ENCODE peak calls at places on chromosomes 12 and 14, in eight cellular contexts. G is A673, L is mammary epithelial cell, B is spleen, E is type B pancreatic cell, P is colonic mucosa, D is progenitor cell of endocrine pancreas, T is psoas muscle. F is an unnamed sample.

GRCh38 chr14:50521912-50522341 is 10.4 kb downstream of the MAP4K5 start:
- DNase-seq in G (no peak), L (no peak), B (no peak), E (no peak), P (no peak), D (no peak), T (no peak), F (peak)

GRCh38 chr12:41190360-41190759 is 2.2 kb downstream of the PDZRN4 start:
- DNase-seq in G (peak), L (no peak), B (no peak), E (no peak), P (no peak), D (no peak), T (no peak), F (peak)

GRCh38 chr12:53974084-53975018 is at the start of gene HOTAIR:
- DNase-seq in G (peak), L (peak), B (no peak), E (no peak), P (no peak), D (no peak), T (no peak), F (peak)

GRCh38 chr14:34682787-34683321 is 31.5 kb downstream of the CFL2 start:
- DNase-seq in G (no peak), L (no peak), B (no peak), E (no peak), P (no peak), D (no peak), T (no peak), F (peak)

GRCh38 chr12:120711411-120711810 is 1.2 kb downstream of the UNC119B start:
- DNase-seq in G (no peak), L (peak), B (no peak), E (no peak), P (peak), D (no peak), T (no peak), F (no peak)

GRCh38 chr12:92010853-92011701 is 134.6 kb downstream of the BTG1 start:
- DNase-seq in G (no peak), L (no peak), B (no peak), E (no peak), P (no peak), D (no peak), T (no peak), F (no peak)

GRCh38 chr14:98909251-98909944 is 362.6 kb downstream of the BCL11B start:
- DNase-seq in G (peak), L (peak), B (no peak), E (no peak), P (no peak), D (no peak), T (no peak), F (no peak)

GRCh38 chr12:57897296-57897974 is 43.9 kb upstream of the ATP23 start:
- DNase-seq in G (no peak), L (no peak), B (no peak), E (no peak), P (no peak), D (no peak), T (no peak), F (no peak)

GRCh38 chr12:47900480-47901129 is 4.2 kb downstream of the VDR start:
- DNase-seq in G (no peak), L (peak), B (no peak), E (no peak), P (peak), D (no peak), T (no peak), F (peak)
- TF ChIP-seq CTCF in G (peak), L (peak), B (no peak), E (no peak), P (no peak), D (peak), T (no peak), F (no peak)

GRCh38 chr12:124738636-124739467 is 124.8 kb downstream of the SCARB1 start:
- DNase-seq in G (no peak), L (peak), B (no peak), E (no peak), P (no peak), D (no peak), T (no peak), F (no peak)

GRCh38 chr12:124739953-124740561 is 123.6 kb downstream of the SCARB1 start:
- DNase-seq in G (no peak), L (no peak), B (no peak), E (no peak), P (no peak), D (no peak), T (no peak), F (no peak)

GRCh38 chr12:124742111-124742510 is 121.6 kb downstream of the SCARB1 start:
- DNase-seq in G (no peak), L (no peak), B (no peak), E (no peak), P (no peak), D (no peak), T (no peak), F (no peak)

GRCh38 chr12:124741211-124741610 is 122.5 kb downstream of the SCARB1 start:
- DNase-seq in G (no peak), L (no peak), B (no peak), E (no peak), P (no peak), D (no peak), T (no peak), F (no peak)

GRCh38 chr12:124740691-124741137 is 123.0 kb downstream of the SCARB1 start:
- DNase-seq in G (no peak), L (peak), B (no peak), E (no peak), P (no peak), D (no peak), T (peak), F (peak)
- TF ChIP-seq CTCF in G (no peak), L (peak), B (no peak), E (no peak), P (no peak), D (no peak), T (peak), F (no peak)

GRCh38 chr12:129607293-129607692 is 296.5 kb downstream of the TMEM132D start:
- DNase-seq in G (no peak), L (no peak), B (no peak), E (no peak), P (no peak), D (no peak), T (no peak), F (no peak)

GRCh38 chr12:129607756-129608155 is 296.1 kb downstream of the TMEM132D start:
- DNase-seq in G (no peak), L (no peak), B (no peak), E (no peak), P (no peak), D (no peak), T (no peak), F (no peak)

GRCh38 chr12:129614221-129614885 is 289.5 kb downstream of the TMEM132D start:
- DNase-seq in G (no peak), L (no peak), B (no peak), E (no peak), P (no peak), D (no peak), T (no peak), F (no peak)

GRCh38 chr12:129613311-129613710 is 290.5 kb downstream of the TMEM132D start:
- DNase-seq in G (no peak), L (no peak), B (no peak), E (no peak), P (no peak), D (no peak), T (no peak), F (no peak)

GRCh38 chr12:129610601-129611120 is 293.2 kb downstream of the TMEM132D start:
- DNase-seq in G (no peak), L (no peak), B (no peak), E (no peak), P (no peak), D (no peak), T (no peak), F (no peak)
- TF ChIP-seq CTCF in G (no peak), L (no peak), B (no peak), E (no peak), P (no peak), D (no peak), T (no peak), F (no peak)

GRCh38 chr14:30680036-30680435 is 57.9 kb downstream of the SCFD1 start:
- DNase-seq in G (no peak), L (no peak), B (no peak), E (no peak), P (no peak), D (no peak), T (no peak), F (no peak)

GRCh38 chr14:30679032-30679431 is 56.9 kb downstream of the SCFD1 start:
- DNase-seq in G (no peak), L (no peak), B (no peak), E (no peak), P (no peak), D (no peak), T (no peak), F (no peak)

GRCh38 chr14:30681752-30682355 is 59.7 kb downstream of the SCFD1 start:
- DNase-seq in G (peak), L (no peak), B (no peak), E (no peak), P (no peak), D (no peak), T (no peak), F (no peak)
- TF ChIP-seq CTCF in G (peak), L (peak), B (peak), E (peak), P (peak), D (peak), T (no peak), F (peak)

GRCh38 chr14:90193925-90194324 is 62.4 kb upstream of the PSMC1 start:
- DNase-seq in G (peak), L (no peak), B (no peak), E (no peak), P (peak), D (no peak), T (no peak), F (no peak)
- TF ChIP-seq CTCF in G (peak), L (no peak), B (peak), E (peak), P (peak), D (peak), T (no peak), F (peak)

GRCh38 chr14:57179273-57179672 is 89.4 kb downstream of the EXOC5 start:
- DNase-seq in G (no peak), L (no peak), B (no peak), E (no peak), P (no peak), D (no peak), T (no peak), F (no peak)

DNA sequence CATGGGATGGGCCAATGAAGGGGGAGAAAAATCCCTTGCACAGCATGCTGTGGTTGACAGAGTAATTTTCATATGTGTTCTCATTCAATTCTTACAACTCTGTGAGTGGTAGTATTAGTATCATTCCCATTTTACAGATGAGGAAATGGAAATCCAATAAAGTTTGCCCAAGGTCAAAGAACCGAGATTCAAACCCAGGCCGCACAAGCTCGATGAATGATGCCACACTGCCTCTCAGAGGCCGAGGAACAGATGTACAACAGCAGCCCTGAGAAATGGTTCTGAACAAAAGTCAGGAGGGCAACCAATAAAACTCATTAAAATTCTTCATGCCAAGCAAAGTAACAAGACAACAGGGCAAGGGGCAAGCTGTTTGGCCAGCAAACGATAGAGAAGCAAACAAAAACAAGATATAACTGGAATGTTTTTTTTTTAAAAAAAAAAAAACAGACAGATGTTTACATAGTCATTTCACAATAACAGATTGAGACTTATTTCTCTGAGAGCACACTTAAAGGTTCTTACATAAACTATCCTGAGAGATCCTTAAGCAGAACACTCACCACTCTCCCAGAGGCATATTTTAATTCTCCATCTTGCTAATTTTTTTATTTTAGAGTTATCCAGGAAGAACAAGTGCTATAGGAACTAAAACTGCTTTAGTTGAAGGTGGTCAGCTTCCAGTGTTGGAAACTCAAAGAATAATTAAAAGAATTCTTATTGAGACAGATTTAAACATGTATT is 85.8 kb downstream of the EXOC5 start:
- DNase-seq in G (peak), L (peak), B (no peak), E (no peak), P (no peak), D (no peak), T (no peak), F (peak)
- TF ChIP-seq CTCF in G (peak), L (peak), B (no peak), E (peak), P (no peak), D (peak), T (no peak), F (peak)

DNA sequence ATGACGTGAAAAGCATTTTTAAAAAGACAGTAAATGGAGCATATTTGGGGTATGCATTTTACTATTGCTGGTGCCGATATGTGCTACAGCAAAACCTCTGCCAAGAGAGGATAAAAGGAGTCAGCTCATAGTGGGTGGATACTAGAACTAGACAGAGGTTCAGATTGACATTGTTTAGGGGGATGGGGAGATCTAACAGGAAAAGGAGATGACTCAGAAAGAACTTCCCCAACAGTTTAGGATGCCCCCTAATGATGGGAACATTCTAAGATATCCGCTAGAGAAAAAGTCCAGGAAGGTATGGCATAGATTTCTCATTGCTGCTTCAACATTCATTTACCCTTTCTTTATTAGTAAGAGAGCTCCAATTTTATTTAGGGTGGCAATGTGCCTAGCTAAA is 110.5 kb upstream of the CLEC14A start:
- DNase-seq in G (peak), L (no peak), B (no peak), E (no peak), P (no peak), D (no peak), T (no peak), F (no peak)
- TF ChIP-seq CTCF in G (no peak), L (no peak), B (no peak), E (no peak), P (no peak), D (no peak), T (no peak), F (no peak)

DNA sequence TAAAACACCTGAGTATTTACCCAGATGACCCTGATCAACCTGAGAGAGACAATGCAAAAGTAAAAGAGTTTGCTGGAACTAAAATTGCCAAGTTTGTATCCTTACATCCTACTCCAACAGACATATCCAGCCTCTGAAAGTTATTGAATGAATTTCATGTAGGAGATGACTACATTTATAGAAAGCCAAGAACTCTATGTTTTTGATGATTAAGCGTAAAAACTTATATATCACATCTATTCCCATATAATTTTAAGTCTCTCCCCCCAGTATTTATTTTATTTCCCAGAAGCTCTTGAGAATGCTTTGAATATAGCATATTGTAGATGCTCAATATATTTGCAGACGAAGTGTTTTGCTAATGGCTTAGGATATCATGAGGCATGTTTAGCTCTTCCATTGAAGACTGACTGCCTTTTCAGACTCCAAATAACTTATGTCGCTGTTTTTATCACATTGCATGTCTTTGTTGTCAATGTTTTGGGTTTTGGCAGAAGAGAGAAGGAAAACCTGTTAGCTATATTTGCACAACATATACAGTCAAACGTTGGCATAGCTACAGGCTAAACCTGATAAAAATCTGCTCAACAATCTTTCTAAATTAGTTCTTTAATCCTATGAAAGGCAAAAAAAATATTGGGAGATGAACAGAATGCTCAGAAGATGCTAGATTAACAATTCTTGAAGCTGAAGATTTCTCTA is 213.6 kb downstream of the DIO2 start:
- DNase-seq in G (no peak), L (no peak), B (no peak), E (no peak), P (no peak), D (no peak), T (no peak), F (no peak)
- TF ChIP-seq CTCF in G (no peak), L (no peak), B (no peak), E (no peak), P (no peak), D (no peak), T (no peak), F (no peak)

DNA sequence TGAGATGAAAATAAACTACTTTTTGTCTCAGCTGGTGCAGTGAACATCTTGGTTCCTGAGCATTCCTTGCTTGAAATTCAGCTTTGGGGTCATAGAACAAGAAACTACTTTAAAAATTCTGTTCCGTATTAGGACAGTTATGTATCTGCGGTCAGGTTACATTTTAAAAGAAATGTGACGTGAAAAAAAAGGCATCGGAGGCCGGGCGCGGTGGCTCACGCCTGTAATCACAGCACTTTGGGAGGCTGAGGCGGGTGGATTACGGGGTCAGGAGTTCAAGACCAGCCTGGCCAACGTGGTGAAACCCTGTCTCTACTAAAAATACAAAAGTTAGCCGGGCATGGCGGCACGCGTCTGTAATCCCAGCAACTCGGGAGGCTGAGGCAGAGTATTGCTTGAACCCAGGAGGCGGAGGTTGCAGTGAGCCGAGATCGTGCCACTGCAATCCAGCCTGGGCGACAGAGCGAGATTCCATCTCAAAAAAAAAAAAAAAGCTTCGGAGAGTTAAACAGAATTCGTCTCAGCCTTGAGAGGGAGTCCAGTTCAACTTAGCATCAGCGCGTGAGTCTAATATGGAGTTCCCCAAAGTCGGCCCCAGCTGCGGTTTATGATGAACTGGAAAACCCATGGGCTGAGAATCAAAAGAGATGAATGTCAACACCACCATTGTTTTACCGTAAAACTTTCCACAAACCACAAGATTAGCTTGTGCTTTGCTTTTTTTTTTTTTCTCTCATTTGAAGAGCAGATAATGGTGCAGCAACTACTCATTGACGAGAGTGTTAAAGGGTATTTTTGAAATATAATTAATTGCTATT is 2.1 kb upstream of the SLC2A13 start:
- DNase-seq in G (no peak), L (peak), B (peak), E (no peak), P (no peak), D (no peak), T (no peak), F (no peak)
- TF ChIP-seq CTCF in G (no peak), L (no peak), B (peak), E (peak), P (no peak), D (peak), T (no peak), F (no peak)

DNA sequence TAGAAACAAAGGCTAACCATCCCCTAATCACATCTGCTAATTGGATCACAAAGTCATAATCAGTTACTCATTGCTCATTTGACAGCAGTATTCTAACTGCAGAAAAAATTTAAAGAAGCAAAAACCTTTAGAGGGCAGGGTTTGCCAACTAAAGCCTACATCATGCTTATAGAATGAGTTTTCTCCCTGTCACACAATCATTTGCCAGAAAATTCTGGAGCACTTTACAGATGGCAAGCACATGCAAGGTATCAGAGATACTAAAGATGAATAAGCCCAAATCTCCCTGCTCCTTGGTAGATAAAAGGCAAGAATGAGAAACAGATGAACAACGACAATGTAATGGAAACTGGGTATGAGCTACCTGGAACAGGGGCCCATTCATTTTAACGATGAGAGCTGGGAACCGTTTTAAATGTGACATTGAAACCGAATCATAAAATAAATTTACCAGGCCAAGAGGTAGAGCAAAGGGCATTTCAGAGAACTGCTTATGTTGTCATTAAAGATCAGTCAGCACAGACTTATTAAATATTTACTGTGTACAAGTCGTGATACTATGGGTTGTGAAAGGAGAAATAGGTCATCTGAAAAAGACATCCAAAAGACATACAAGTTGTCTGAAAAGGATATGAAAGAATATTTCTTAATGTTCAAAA is 211.4 kb upstream of the ABCD2 start:
- DNase-seq in G (no peak), L (no peak), B (no peak), E (no peak), P (no peak), D (no peak), T (no peak), F (no peak)
- TF ChIP-seq CTCF in G (no peak), L (no peak), B (no peak), E (no peak), P (no peak), D (no peak), T (no peak), F (no peak)